ENCODE peak calls at places on chromosomes 4 and X, in seven cellular contexts. N, U, X, B, D, J and I are unnamed samples.

GRCh38 chrX:50874878-50875277 is 35.7 kb upstream of the BMP15 start:
- DNase-seq in N (no peak), X (no peak), B (no peak), D (no peak), U (no peak), J (no peak), I (no peak)

GRCh38 chr4:23384741-23385140 is 505.1 kb downstream of the PPARGC1A start:
- DNase-seq in J (no peak), B (no peak), N (no peak), U (no peak), D (peak; percentile 4), X (no peak), I (no peak)

GRCh38 chr4:168605411-168605810 is 108.6 kb downstream of the PALLD start:
- DNase-seq in U (peak; percentile 81), N (no peak), J (no peak), B (no peak), D (no peak), X (no peak), I (no peak)

GRCh38 chrX:128619490-128619889 is 567.3 kb upstream of the ACTRT1 start:
- DNase-seq in X (no peak), B (no peak), U (no peak), N (no peak), D (no peak), J (no peak), I (no peak)

GRCh38 chr4:158824425-158825274 is 55.8 kb downstream of the FNIP2 start:
- DNase-seq in B (no peak), U (peak; percentile 47), N (no peak), X (no peak), J (no peak), D (no peak), I (no peak)

GRCh38 chr4:80011636-80012236 is 61.3 kb downstream of the ANTXR2 start:
- DNase-seq in X (no peak), J (no peak), N (no peak), D (no peak), B (no peak), U (peak; percentile 87), I (no peak)

GRCh38 chrX:67114635-67115034 is 429.2 kb upstream of the AR start:
- DNase-seq in B (no peak), U (no peak), N (no peak), D (no peak), J (no peak), X (no peak), I (no peak)

GRCh38 chr4:97593248-97593647 is 550.0 kb downstream of the STPG2 start:
- DNase-seq in X (no peak), J (no peak), B (no peak), U (no peak), N (no peak), D (no peak), I (no peak)

GRCh38 chrX:30060718-30061117 is 154.6 kb upstream of the MAGEB2 start:
- DNase-seq in B (no peak), J (no peak), D (no peak), U (peak; percentile 8), N (no peak), X (peak; percentile 16), I (no peak)

GRCh38 chr4:176422511-176422910 is 102.7 kb downstream of the SPCS3 start:
- DNase-seq in B (no peak), N (no peak), J (no peak), U (no peak), D (no peak), X (no peak), I (no peak)

GRCh38 chr4:189804884-189805283 is 135.8 kb upstream of the FRG1 start:
- DNase-seq in D (no peak), X (no peak), B (no peak), J (no peak), U (no peak), N (no peak), I (no peak)

GRCh38 chr4:100954048-100954447 is 393.3 kb downstream of the PPP3CA start:
- DNase-seq in D (no peak), U (no peak), B (no peak), J (no peak), N (no peak), X (no peak), I (no peak)

GRCh38 chrX:34404386-34405070 is 252.6 kb downstream of the TMEM47 start:
- DNase-seq in N (no peak), U (peak; percentile 42), D (no peak), X (no peak), J (no peak), B (no peak), I (no peak)

GRCh38 chrX:34300871-34301270 is 168.8 kb upstream of the FAM47A start:
- DNase-seq in B (no peak), U (peak; percentile 58), X (peak; percentile 17), D (peak; percentile 1), J (no peak), N (no peak), I (no peak)

GRCh38 chrX:9708923-9709553 is 56.6 kb downstream of the GPR143 start:
- DNase-seq in B (peak; percentile 54), J (no peak), N (peak; percentile 60), X (peak; percentile 61), D (peak; percentile 37), U (peak; percentile 58), I (peak; percentile 26)

GRCh38 chr4:112515278-112516075 is 503 bp downstream of the NEUROG2 start:
- DNase-seq in N (no peak), U (peak; percentile 28), D (no peak), J (no peak), X (peak; percentile 41), B (no peak), I (no peak)

GRCh38 chrX:39477438-39478120 is 620.2 kb downstream of the BCOR start:
- DNase-seq in B (no peak), X (no peak), N (peak; percentile 9), U (no peak), J (no peak), D (no peak), I (no peak)

GRCh38 chr4:81745076-81745475 is 273.4 kb upstream of the RASGEF1B start:
- DNase-seq in N (no peak), D (no peak), B (no peak), U (no peak), J (no peak), X (no peak), I (no peak)

GRCh38 chr4:174278467-174278866 is 5.0 kb downstream of the FBXO8 start:
- DNase-seq in X (no peak), D (no peak), U (no peak), J (no peak), B (no peak), N (no peak), I (no peak)

GRCh38 chrX:39242187-39242586 is 440.9 kb downstream of the MID1IP1 start:
- DNase-seq in X (peak; percentile 36), D (peak; percentile 32), N (no peak), J (no peak), B (no peak), U (peak; percentile 19), I (peak; percentile 0)